ENCODE peak calls at places on chromosomes 2 and 18, in six cellular contexts. O, Y, F, S, U and N are unnamed samples.
A peak's percentile ranks its signal among the peaks of the same experiment; 100 is the strongest.

GRCh38 chr2:96449637-96450036 is 55.5 kb downstream of the NEURL3 start:
- DNase-seq in O (no peak), Y (no peak), F (no peak), S (no peak), U (no peak), N (no peak)

GRCh38 chr2:119126650-119127049 is 31.9 kb downstream of the C1QL2 start:
- DNase-seq in O (peak; percentile 28), Y (no peak), F (peak; percentile 43), S (no peak), U (peak; percentile 6), N (peak; percentile 72)

GRCh38 chr2:226334981-226335720 is 464.5 kb downstream of the IRS1 start:
- DNase-seq in O (no peak), Y (no peak), F (peak; percentile 24), S (no peak), U (no peak), N (no peak)

GRCh38 chr18:27413495-27414401 is 228.6 kb upstream of the CHST9 start:
- DNase-seq in O (peak; percentile 25), Y (no peak), F (no peak), S (no peak), U (no peak), N (no peak)

GRCh38 chr18:57864615-57865121 is 61.6 kb upstream of the ATP8B1 start:
- DNase-seq in O (no peak), Y (no peak), F (no peak), S (no peak), U (no peak), N (no peak)

GRCh38 chr18:22623513-22623912 is 205.8 kb upstream of the CTAGE1 start:
- DNase-seq in O (no peak), Y (no peak), F (no peak), S (no peak), U (no peak), N (no peak)

GRCh38 chr2:16117791-16118610 is 177.7 kb downstream of the MYCN start:
- DNase-seq in O (no peak), Y (no peak), F (no peak), S (no peak), U (no peak), N (no peak)

GRCh38 chr2:237786936-237787335 is 11.6 kb upstream of the RBM44 start:
- DNase-seq in O (no peak), Y (no peak), F (no peak), S (no peak), U (no peak), N (no peak)

GRCh38 chr2:64222942-64223511 is 78.8 kb upstream of the PELI1 start:
- DNase-seq in O (no peak), Y (no peak), F (no peak), S (no peak), U (no peak), N (no peak)

GRCh38 chr2:209391776-209392401 is 32.0 kb upstream of the MAP2 start:
- DNase-seq in O (no peak), Y (no peak), F (no peak), S (no peak), U (no peak), N (no peak)

GRCh38 chr2:11411768-11412448 is 54.1 kb downstream of the E2F6 start:
- DNase-seq in O (no peak), Y (peak; percentile 57), F (no peak), S (peak; percentile 49), U (no peak), N (no peak)

GRCh38 chr18:72822202-72822601 is 45.6 kb downstream of the NETO1 start:
- DNase-seq in O (no peak), Y (no peak), F (no peak), S (no peak), U (no peak), N (no peak)

GRCh38 chr2:174246944-174247381 is 1.4 kb downstream of the OLA1 start:
- DNase-seq in O (no peak), Y (peak; percentile 29), F (no peak), S (no peak), U (no peak), N (no peak)

GRCh38 chr18:46939337-46939963 is 22.0 kb downstream of the KATNAL2 start:
- DNase-seq in O (no peak), Y (no peak), F (no peak), S (peak; percentile 96), U (no peak), N (no peak)

GRCh38 chr18:78781601-78781960 is 198.0 kb upstream of the SALL3 start:
- DNase-seq in O (no peak), Y (peak; percentile 17), F (no peak), S (no peak), U (no peak), N (no peak)

GRCh38 chr18:26863921-26864497 is 1.5 kb downstream of the AQP4 start:
- DNase-seq in O (no peak), Y (no peak), F (no peak), S (no peak), U (no peak), N (no peak)

GRCh38 chr18:68233043-68233442 is 481.9 kb downstream of the TMX3 start:
- DNase-seq in O (no peak), Y (no peak), F (no peak), S (no peak), U (no peak), N (no peak)

GRCh38 chr2:174812037-174812436 is 47.8 kb upstream of the CHRNA1 start:
- DNase-seq in O (no peak), Y (no peak), F (no peak), S (no peak), U (no peak), N (no peak)

GRCh38 chr2:223647258-223647952 is 45.2 kb upstream of the SCG2 start:
- DNase-seq in O (no peak), Y (no peak), F (no peak), S (no peak), U (no peak), N (no peak)

GRCh38 chr2:226796840-226797288 is 2.8 kb downstream of the IRS1 start:
- DNase-seq in O (peak; percentile 60), Y (peak; percentile 55), F (no peak), S (no peak), U (no peak), N (peak; percentile 50)

GRCh38 chr2:10935953-10936942 is 24.5 kb downstream of the KCNF1 start:
- DNase-seq in O (no peak), Y (no peak), F (peak; percentile 94), S (no peak), U (no peak), N (no peak)

GRCh38 chr2:112152476-112153178 is 14.4 kb downstream of the FBLN7 start:
- DNase-seq in O (no peak), Y (peak; percentile 11), F (no peak), S (no peak), U (no peak), N (no peak)

GRCh38 chr2:112153179-112153490 is 14.9 kb downstream of the FBLN7 start:
- DNase-seq in O (no peak), Y (peak; percentile 24), F (no peak), S (no peak), U (no peak), N (no peak)

GRCh38 chr2:112151275-112151674 is 13.1 kb downstream of the FBLN7 start:
- DNase-seq in O (no peak), Y (no peak), F (no peak), S (no peak), U (no peak), N (no peak)

GRCh38 chr2:112150851-112151250 is 12.7 kb downstream of the FBLN7 start:
- DNase-seq in O (no peak), Y (peak; percentile 20), F (no peak), S (no peak), U (no peak), N (no peak)

DNA sequence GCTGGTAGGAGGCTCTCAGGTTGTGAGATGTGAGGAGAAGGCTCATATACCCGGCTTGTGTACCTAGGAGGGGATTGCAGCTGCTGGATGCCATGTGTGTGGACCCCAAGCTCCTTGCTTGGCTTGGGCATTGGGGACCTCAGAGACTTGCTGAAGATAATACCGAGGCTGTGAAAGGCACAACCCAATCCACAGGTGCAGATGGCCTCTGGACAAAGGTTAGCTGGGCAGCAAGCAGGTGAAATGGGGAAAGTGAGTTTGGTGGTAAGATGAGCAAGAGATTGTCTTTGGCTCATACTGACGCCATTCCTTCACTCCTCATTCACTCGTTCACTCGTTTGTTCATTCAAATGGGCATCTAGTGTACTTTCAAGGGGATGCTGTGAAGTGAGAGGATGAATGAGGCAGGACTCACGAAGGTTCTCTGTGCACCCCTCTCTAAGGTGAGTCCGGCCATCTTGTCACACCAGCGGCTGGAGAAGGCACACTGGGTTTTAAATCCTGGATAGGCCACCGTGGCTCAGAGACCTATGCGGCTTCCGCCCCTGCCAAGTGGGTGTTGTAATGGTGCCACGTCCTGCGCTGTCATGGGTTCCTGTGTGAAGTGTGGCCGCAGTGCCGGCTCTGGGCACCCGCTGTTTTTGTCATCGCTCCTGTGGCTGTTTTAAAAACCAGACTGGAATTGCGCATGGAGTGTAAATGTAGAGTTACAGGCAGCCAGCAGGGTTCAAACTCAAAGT is 13.7 kb downstream of the FBLN7 start:
- DNase-seq in O (no peak), Y (peak; percentile 18), F (no peak), S (no peak), U (no peak), N (no peak)
- H3K4me1 ChIP-seq in O (no peaks in the 10 kb centered on the region), Y (no peaks in the 10 kb centered on the region), F (no peaks in the 10 kb centered on the region), S (no peaks in the 10 kb centered on the region), U (peaks cover 27% of the 10 kb centered on the region), N (peaks cover 5% of the 10 kb centered on the region)

DNA sequence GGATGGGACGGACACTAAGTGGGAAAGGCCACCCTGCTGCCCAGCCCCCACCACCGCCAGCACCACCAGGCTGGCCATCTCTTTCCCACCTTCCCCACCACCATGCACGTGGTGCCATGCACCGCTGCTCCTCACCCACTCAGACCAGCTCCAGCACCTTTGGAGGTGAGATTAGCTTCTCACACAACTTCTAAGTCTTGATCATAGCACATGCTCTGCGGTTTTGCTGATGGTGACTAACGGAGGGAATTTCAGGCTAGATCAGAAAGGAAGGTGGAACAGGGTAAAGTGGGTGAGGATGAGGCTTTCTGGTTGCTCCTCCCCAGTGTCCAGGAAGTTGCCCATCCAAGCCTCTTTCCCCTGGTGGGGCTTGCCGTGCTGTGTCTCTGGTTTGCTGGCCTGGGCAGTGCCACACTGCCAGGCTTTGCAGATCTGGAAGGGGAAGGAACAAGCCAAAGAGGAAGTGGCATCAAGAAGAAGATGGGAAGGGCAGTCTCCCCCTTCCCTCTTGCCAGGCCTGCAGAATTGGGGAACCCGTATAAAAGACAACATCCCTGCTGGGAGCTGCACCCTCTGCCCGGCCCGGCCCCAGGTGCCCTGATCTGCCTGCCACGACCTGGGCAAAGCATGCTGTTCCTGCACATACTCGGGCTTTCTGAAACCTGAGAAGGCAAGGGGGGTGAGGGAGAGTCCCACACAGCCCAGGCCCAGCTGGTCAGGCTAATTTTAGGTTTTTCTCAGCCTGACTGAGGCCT is 44.3 kb upstream of the CAB39 start:
- DNase-seq in O (peak; percentile 55), Y (no peak), F (no peak), S (no peak), U (no peak), N (peak; percentile 62)
- H3K4me1 ChIP-seq in O (peaks cover 64% of the 10 kb centered on the region), Y (no peaks in the 10 kb centered on the region), F (peaks cover 62% of the 10 kb centered on the region), S (no peaks in the 10 kb centered on the region), U (peaks cover 60% of the 10 kb centered on the region), N (peaks cover 29% of the 10 kb centered on the region)

GRCh38 chr2:206098471-206098870 is 12.5 kb upstream of the INO80D start:
- DNase-seq in O (no peak), Y (no peak), F (no peak), S (no peak), U (no peak), N (no peak)
- H3K4me1 ChIP-seq in O (no peaks in the 10 kb centered on the region), Y (no peaks in the 10 kb centered on the region), F (no peaks in the 10 kb centered on the region), S (no peaks in the 10 kb centered on the region), U (no peaks in the 10 kb centered on the region), N (no peaks in the 10 kb centered on the region)

DNA sequence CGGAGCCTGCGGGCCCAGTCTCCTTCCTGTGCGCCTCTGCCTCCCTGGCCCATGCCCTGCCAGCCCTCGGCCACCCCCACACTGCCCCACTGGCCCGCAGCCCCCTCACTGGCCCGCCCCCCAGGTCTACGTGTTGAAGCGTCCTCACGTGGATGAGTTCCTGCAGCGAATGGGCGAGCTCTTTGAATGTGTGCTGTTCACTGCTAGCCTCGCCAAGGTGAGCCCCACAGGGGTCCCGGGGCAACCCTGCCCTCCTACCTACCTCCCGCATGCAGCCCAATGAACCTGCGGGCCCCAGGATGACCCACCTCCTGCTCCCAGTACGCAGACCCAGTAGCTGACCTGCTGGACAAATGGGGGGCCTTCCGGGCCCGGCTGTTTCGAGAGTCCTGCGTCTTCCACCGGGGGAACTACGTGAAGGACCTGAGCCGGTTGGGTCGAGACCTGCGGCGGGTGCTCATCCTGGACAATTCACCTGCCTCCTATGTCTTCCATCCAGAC is 3.3 kb downstream of the CTDSP1 start:
- DNase-seq in O (no peak), Y (no peak), F (no peak), S (no peak), U (no peak), N (no peak)
- H3K4me1 ChIP-seq in O (peaks cover 34% of the 10 kb centered on the region), Y (peaks cover 65% of the 10 kb centered on the region), F (peaks cover 47% of the 10 kb centered on the region), S (peaks cover 31% of the 10 kb centered on the region), U (peaks cover 75% of the 10 kb centered on the region), N (peaks cover 58% of the 10 kb centered on the region)